ENCODE peak calls at places on chromosome 12, in nine cellular contexts. X is lung; I is Peyer's patch; Y is CD4-positive, CD25-positive, alpha-beta regulatory T cell; B is effector memory CD4-positive, alpha-beta T cell; G is lower lobe of right lung; Q is thoracic aorta; U is esophagus squamous epithelium; J is upper lobe of right lung. V is an unnamed sample. For H3K4me1, the result is how much of the 10 kb centered on the place peaks cover.

GRCh38 chr12:100895197-100895596 is 100.6 kb downstream of the ANO4 start:
- DNase-seq in B (no peak), Q (no peak), U (no peak), Y (no peak), X (no peak), G (no peak), I (no peak), J (no peak), V (no peak)

GRCh38 chr12:122423258-122424165 is 1.0 kb upstream of the CLIP1 start:
- DNase-seq in B (no peak), G (no peak), J (no peak), X (peak), Y (peak), Q (no peak), U (no peak), I (peak), V (peak)

GRCh38 chr12:63918788-63919300 is 74.3 kb downstream of the SRGAP1 start:
- DNase-seq in Q (no peak), U (no peak), G (no peak), I (no peak), J (no peak), Y (no peak), X (no peak), B (no peak), V (peak)

GRCh38 chr12:51368640-51369517 is 22.3 kb downstream of the GALNT6 start:
- DNase-seq in X (peak), Y (peak), B (peak), I (peak), G (peak), J (peak), U (peak), Q (no peak), V (peak)

GRCh38 chr12:24909667-24910066 is 39.2 kb downstream of the BCAT1 start:
- DNase-seq in B (no peak), Q (peak), I (no peak), U (peak), Y (no peak), X (peak), J (no peak), G (peak), V (no peak)

GRCh38 chr12:113103756-113104450 is 31.7 kb downstream of the RASAL1 start:
- DNase-seq in Q (no peak), J (peak), Y (peak), G (peak), I (peak), B (peak), X (no peak), U (no peak), V (peak)

GRCh38 chr12:72074956-72075355 is 136.3 kb downstream of the TPH2 start:
- DNase-seq in I (no peak), U (no peak), J (no peak), Q (no peak), B (no peak), G (no peak), X (no peak), Y (no peak), V (no peak)

GRCh38 chr12:131863711-131864396 is 30.6 kb upstream of the ULK1 start:
- DNase-seq in I (no peak), Y (no peak), J (no peak), X (no peak), U (no peak), Q (no peak), G (no peak), B (no peak), V (no peak)

GRCh38 chr12:21989819-21990412 is 48.7 kb upstream of the ABCC9 start:
- DNase-seq in G (no peak), J (no peak), Y (peak), B (no peak), X (no peak), Q (no peak), I (no peak), U (no peak), V (no peak)

GRCh38 chr12:64694130-64695078 is 64.8 kb downstream of the GNS start:
- DNase-seq in Q (no peak), I (no peak), X (no peak), G (no peak), U (no peak), B (no peak), Y (no peak), J (no peak), V (no peak)

GRCh38 chr12:131851741-131852550 is 23.8 kb downstream of the MMP17 start:
- DNase-seq in Y (no peak), J (no peak), U (no peak), I (no peak), Q (no peak), G (no peak), B (no peak), X (no peak), V (no peak)

GRCh38 chr12:63968685-63969084 is 124.2 kb downstream of the SRGAP1 start:
- DNase-seq in J (no peak), Q (no peak), B (no peak), Y (no peak), X (no peak), G (no peak), I (no peak), U (no peak), V (no peak)

GRCh38 chr12:78392918-78393317 is 471.7 kb upstream of the SYT1 start:
- DNase-seq in G (no peak), X (no peak), B (no peak), Y (no peak), U (no peak), J (no peak), Q (no peak), I (no peak), V (no peak)

GRCh38 chr12:30569426-30569825 is 126.2 kb downstream of the IPO8 start:
- DNase-seq in Y (no peak), I (no peak), U (no peak), B (no peak), Q (no peak), X (no peak), G (no peak), J (no peak), V (no peak)

GRCh38 chr12:89980236-89980635 is 271.6 kb upstream of the ATP2B1 start:
- DNase-seq in B (no peak), X (no peak), Q (no peak), Y (no peak), I (no peak), J (no peak), U (no peak), G (no peak), V (no peak)

GRCh38 chr12:77974643-77975042 is 143.9 kb downstream of the NAV3 start:
- DNase-seq in U (no peak), J (no peak), Q (no peak), I (no peak), X (no peak), G (no peak), B (no peak), Y (no peak), V (no peak)

GRCh38 chr12:127381043-127381668 is 885.8 kb upstream of the TMEM132C start:
- DNase-seq in Y (peak), I (no peak), U (no peak), B (no peak), G (no peak), Q (no peak), J (peak), X (no peak), V (peak)

GRCh38 chr12:42704340-42704739 is 114.8 kb upstream of the PRICKLE1 start:
- DNase-seq in B (no peak), I (no peak), U (no peak), Q (no peak), Y (no peak), X (no peak), G (no peak), J (no peak), V (no peak)

GRCh38 chr12:69511870-69512269 is 41.7 kb downstream of the FRS2 start:
- DNase-seq in U (no peak), I (no peak), G (no peak), X (no peak), Y (no peak), Q (no peak), J (no peak), B (no peak), V (no peak)

GRCh38 chr12:88559772-88560171 is 20.5 kb downstream of the KITLG start:
- DNase-seq in Q (no peak), I (no peak), B (no peak), U (no peak), Y (peak), J (no peak), G (no peak), X (no peak), V (peak)

GRCh38 chr12:21800011-21800410 is 25.5 kb upstream of the KCNJ8 start:
- DNase-seq in Y (no peak), B (no peak), Q (no peak), U (no peak), I (no peak), X (no peak), G (no peak), J (no peak), V (peak)

GRCh38 chr12:68631177-68631576 is 20.5 kb downstream of the RAP1B start:
- DNase-seq in U (no peak), Y (peak), X (no peak), G (no peak), I (no peak), B (no peak), J (no peak), Q (no peak), V (no peak)

GRCh38 chr12:96303656-96304055 is 96.6 kb downstream of the CDK17 start:
- DNase-seq in B (no peak), J (no peak), Q (no peak), G (no peak), U (no peak), X (no peak), I (no peak), Y (no peak), V (no peak)

GRCh38 chr12:68406134-68406576 is 74.0 kb upstream of the MDM1 start:
- DNase-seq in G (peak), X (peak), J (peak), B (no peak), U (peak), Y (no peak), I (peak), Q (peak), V (peak)

GRCh38 chr12:29427964-29428363 is 47.0 kb upstream of the ERGIC2 start:
- DNase-seq in U (no peak), B (no peak), X (no peak), G (no peak), Y (peak), I (no peak), J (no peak), Q (no peak), V (peak)

GRCh38 chr12:100827901-100828520 is 33.4 kb downstream of the ANO4 start:
- DNase-seq in Y (peak), B (no peak), X (no peak), U (no peak), J (no peak), Q (no peak), G (no peak), I (no peak), V (peak)

GRCh38 chr12:66453111-66453510 is 150.8 kb downstream of the HELB start:
- DNase-seq in I (no peak), X (no peak), Y (no peak), U (no peak), J (no peak), B (no peak), G (no peak), Q (no peak), V (no peak)

GRCh38 chr12:108119126-108119973 is 9.7 kb upstream of the WSCD2 start:
- DNase-seq in X (no peak), Y (peak), G (no peak), J (no peak), Q (no peak), U (no peak), B (no peak), I (peak), V (peak)

GRCh38 chr12:108115746-108116125 is 13.4 kb upstream of the WSCD2 start:
- DNase-seq in G (no peak), Q (no peak), I (peak), X (no peak), B (no peak), U (no peak), J (no peak), Y (no peak), V (no peak)

GRCh38 chr12:108117163-108117849 is 11.8 kb upstream of the WSCD2 start:
- DNase-seq in J (no peak), I (no peak), Y (no peak), Q (no peak), X (no peak), B (no peak), G (no peak), U (no peak), V (no peak)

GRCh38 chr12:108116254-108116653 is 12.8 kb upstream of the WSCD2 start:
- DNase-seq in G (no peak), J (no peak), U (no peak), Y (no peak), B (no peak), Q (no peak), I (no peak), X (no peak), V (no peak)

GRCh38 chr12:108117902-108118301 is 11.2 kb upstream of the WSCD2 start:
- DNase-seq in Y (no peak), U (no peak), J (no peak), B (no peak), X (no peak), Q (no peak), G (no peak), I (no peak), V (no peak)
- H3K4me1 ChIP-seq in Y (under half), U (half or more), J (under half), B (under half), X (under half), Q (under half), G (under half), I (under half), V (under half)

DNA sequence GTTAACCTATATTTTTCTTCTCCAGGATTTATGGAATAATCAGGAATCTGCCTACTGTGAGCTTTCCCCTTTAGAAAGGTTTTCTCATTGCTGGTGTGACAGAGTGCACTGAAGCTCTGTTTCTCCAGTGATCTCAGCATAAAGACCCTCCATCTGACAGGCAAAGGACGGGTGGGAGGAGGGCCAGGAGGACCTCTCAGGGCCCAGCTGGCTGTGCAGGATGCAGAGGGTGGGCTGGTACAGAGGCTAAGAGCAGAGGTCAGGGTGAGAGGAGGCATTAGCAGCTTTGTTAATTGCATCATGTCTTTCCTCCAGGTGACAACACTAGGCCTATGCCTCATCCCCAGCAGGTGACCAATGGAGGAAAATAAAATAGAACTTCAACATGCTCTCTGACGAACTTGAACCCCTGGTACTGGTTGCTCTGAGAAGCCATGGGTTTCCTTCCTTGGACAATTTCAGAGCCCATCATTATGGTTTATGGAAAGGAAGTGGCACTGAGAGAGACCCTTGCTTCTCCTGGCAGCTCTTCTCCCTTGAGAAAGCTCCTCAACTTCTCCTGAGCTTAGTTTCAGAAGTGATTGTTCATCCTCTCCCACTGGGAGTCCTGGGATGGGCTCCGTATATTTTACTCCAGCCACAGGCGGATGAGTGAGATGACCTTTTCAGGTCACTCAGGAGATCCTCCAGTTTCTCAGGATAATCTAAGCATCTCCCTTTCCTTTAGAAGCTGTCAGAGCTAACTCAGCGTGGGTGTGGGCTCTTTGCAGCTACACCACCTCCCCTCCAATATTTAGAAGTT is 45.8 kb upstream of the ATP23 start:
- DNase-seq in J (no peak), I (no peak), U (no peak), X (no peak), Q (no peak), G (no peak), B (no peak), Y (no peak), V (no peak)
- H3K4me3 ChIP-seq in J (peak), I (no peak), U (no peak), X (no peak), Q (peak), G (peak), B (peak), Y (peak), V (no peak)

GRCh38 chr12:79455314-79455713 is 235.4 kb downstream of the PAWR start:
- DNase-seq in G (no peak), B (no peak), U (no peak), Y (no peak), X (no peak), J (no peak), Q (no peak), I (no peak), V (no peak)

GRCh38 chr12:79454338-79454777 is 236.4 kb downstream of the PAWR start:
- DNase-seq in I (no peak), Y (no peak), X (no peak), U (no peak), G (no peak), J (no peak), Q (no peak), B (no peak), V (peak)

GRCh38 chr12:79451365-79451764 is 239.4 kb downstream of the PAWR start:
- DNase-seq in I (no peak), X (no peak), Q (no peak), U (no peak), J (no peak), B (no peak), Y (no peak), G (no peak), V (no peak)

GRCh38 chr12:79451988-79452387 is 238.8 kb downstream of the PAWR start:
- DNase-seq in B (no peak), U (no peak), G (no peak), X (no peak), I (no peak), Q (peak), Y (no peak), J (no peak), V (no peak)

DNA sequence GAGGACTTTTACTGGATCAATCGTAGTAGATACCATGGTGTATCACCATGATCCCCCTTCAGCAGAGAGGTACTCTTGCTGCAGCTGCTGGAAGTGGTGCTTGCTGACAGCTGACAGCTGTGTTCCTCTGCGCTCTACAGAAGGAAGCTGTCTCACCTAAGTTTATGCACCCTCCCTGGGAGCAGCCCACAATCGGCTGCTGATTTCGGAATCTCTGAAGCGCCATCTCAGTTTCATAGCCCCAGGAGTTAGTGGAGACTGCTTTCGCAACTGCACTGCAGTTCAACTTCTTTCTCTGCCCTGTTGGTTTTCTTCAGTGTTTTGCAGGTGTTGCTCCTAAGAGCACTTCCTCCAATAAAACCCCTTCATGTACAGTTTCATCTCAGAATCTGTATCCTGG is 237.9 kb downstream of the PAWR start:
- DNase-seq in G (no peak), Y (no peak), I (no peak), Q (no peak), U (no peak), X (no peak), J (no peak), B (no peak), V (no peak)
- H3K27ac ChIP-seq in G (no peak), Y (no peak), I (no peak), Q (no peak), U (no peak), X (no peak), J (no peak), B (no peak), V (no peak)

DNA sequence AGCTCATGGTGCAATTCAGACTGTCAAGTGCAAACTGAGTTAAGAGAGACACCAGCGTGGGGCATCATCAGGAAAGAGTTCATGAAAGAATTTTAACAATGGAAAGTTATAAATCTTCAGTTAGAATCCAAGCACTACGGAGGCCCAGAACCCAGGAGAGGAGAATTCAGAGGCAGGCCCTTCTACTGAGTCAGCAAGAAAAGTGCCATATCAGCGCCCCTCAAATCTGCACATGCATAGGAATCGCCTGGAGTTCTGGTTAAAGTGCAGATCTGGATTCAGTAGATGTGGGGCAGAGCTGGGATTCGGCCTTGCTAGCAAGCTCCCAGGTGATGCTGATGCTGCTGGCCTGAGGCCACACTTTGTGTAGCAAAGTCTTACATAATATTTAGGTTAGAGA is 45.9 kb downstream of the CHST11 start:
- DNase-seq in B (no peak), G (no peak), X (no peak), Q (no peak), Y (no peak), U (no peak), J (no peak), I (no peak), V (no peak)
- H3K4me1 ChIP-seq in B (under half), G (under half), X (under half), Q (under half), Y (half or more), U (under half), J (under half), I (under half), V (under half)

GRCh38 chr12:54413284-54414190 is 5.5 kb downstream of the ITGA5 start:
- DNase-seq in J (peak), U (no peak), Q (no peak), Y (peak), G (peak), I (peak), B (peak), X (peak), V (peak)

GRCh38 chr12:54416908-54417603 is 2.0 kb downstream of the ITGA5 start:
- DNase-seq in I (no peak), B (no peak), Q (no peak), J (no peak), G (no peak), Y (no peak), X (no peak), U (no peak), V (no peak)

GRCh38 chr12:54414191-54414525 is 4.9 kb downstream of the ITGA5 start:
- DNase-seq in Q (no peak), B (no peak), I (no peak), X (no peak), U (no peak), G (no peak), Y (no peak), J (no peak), V (no peak)

GRCh38 chr12:54417712-54418440 is 1.2 kb downstream of the ITGA5 start:
- DNase-seq in J (no peak), B (no peak), X (no peak), U (no peak), I (no peak), G (no peak), Q (no peak), Y (peak), V (no peak)

GRCh38 chr12:54415223-54415929 is 3.7 kb downstream of the ITGA5 start:
- DNase-seq in Q (no peak), U (no peak), Y (no peak), B (no peak), G (no peak), X (no peak), J (no peak), I (no peak), V (no peak)
- H3K4me3 ChIP-seq in Q (peak), U (peak), Y (peak), B (no peak), G (peak), X (peak), J (peak), I (no peak), V (no peak)

DNA sequence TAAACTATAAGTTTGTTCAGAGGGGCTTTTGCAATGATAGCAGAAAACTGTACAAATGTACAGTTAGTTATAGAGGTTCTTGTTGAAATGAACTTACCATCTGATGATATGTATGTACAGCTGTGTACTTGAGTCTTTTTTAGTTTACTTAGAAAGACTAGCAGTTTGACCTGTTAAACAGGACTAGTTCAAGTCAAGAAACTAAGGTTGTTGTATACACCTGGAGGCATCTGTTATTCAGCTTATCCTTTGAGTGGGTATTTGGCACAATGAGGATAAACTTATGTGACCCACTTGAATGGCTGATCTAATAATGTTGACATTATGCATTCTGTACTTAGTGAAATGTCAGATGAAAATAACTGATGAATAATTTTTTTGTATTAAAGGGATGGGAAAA is 13.4 kb downstream of the MTERF2 start:
- DNase-seq in J (no peak), B (no peak), X (no peak), U (no peak), G (no peak), I (no peak), Y (no peak), Q (no peak), V (no peak)
- H3K27ac ChIP-seq in J (no peak), B (no peak), X (no peak), U (no peak), G (no peak), I (no peak), Y (no peak), Q (no peak), V (no peak)

GRCh38 chr12:47802312-47802711 is 17.4 kb downstream of the HDAC7 start:
- DNase-seq in I (no peak), J (no peak), Y (peak), U (no peak), X (no peak), Q (no peak), B (no peak), G (peak), V (no peak)
- H3K4me1 ChIP-seq in I (under half), J (half or more), Y (half or more), U (half or more), X (under half), Q (half or more), B (half or more), G (half or more), V (under half)